ENCODE peak calls at places on chromosomes 2 and 18, in five cellular contexts. O, B, T, Q and F are unnamed samples.

GRCh38 chr2:74658516-74658915 is 4.5 kb downstream of the SEMA4F start:
- DNase-seq in O (no peak), B (peak), T (no peak), Q (no peak), F (no peak)

GRCh38 chr2:104976603-104977120 is 61.2 kb upstream of the MRPS9 start:
- DNase-seq in O (no peak), B (no peak), T (no peak), Q (no peak), F (no peak)

GRCh38 chr2:38092196-38092902 is 16.4 kb upstream of the CYP1B1 start:
- DNase-seq in O (no peak), B (peak), T (no peak), Q (peak), F (peak)

GRCh38 chr2:152046940-152047339 is 51.9 kb downstream of the CACNB4 start:
- DNase-seq in O (no peak), B (no peak), T (no peak), Q (no peak), F (no peak)

GRCh38 chr2:85420743-85421705 is 2.5 kb downstream of the SH2D6 start:
- DNase-seq in O (peak), B (peak), T (peak), Q (peak), F (peak)

GRCh38 chr18:43211059-43211458 is 66.2 kb downstream of the SYT4 start:
- DNase-seq in O (no peak), B (no peak), T (no peak), Q (no peak), F (no peak)

GRCh38 chr2:166092889-166093288 is 34.9 kb downstream of the SCN1A start:
- DNase-seq in O (no peak), B (peak), T (no peak), Q (no peak), F (no peak)

GRCh38 chr18:46174317-46175039 is 70.3 kb downstream of the HAUS1 start:
- DNase-seq in O (peak), B (peak), T (no peak), Q (no peak), F (no peak)

GRCh38 chr18:51980101-51980500 is 359.9 kb upstream of the DCC start:
- DNase-seq in O (no peak), B (no peak), T (no peak), Q (no peak), F (no peak)